ENCODE peak calls at places on chromosomes 11 and 22, in ten cellular contexts. One of them, this sample, is unnamed.

GRCh38 chr11:121418625-121419114 is 33.4 kb upstream of the SORL1 start:
- DNase-seq in PC-3: no peak
- DNase-seq in CD4-positive, alpha-beta T cell: peak; percentile 28
- DNase-seq in germinal center: peak; percentile 74
- DNase-seq in IMR-90: no peak
- DNase-seq in kidney: no peak
- DNase-seq in non-pigmented ciliary epithelial cell: no peak
- DNase-seq in spleen: peak; percentile 88
- DNase-seq in KBM-7: peak; percentile 88
- DNase-seq in ureter: no peak
- DNase-seq in this sample: peak; percentile 37

GRCh38 chr11:110093407-110094297 is 460 bp downstream of the ZC3H12C start:
- DNase-seq in PC-3: peak; percentile 58
- DNase-seq in spleen: peak; percentile 85
- DNase-seq in CD4-positive, alpha-beta T cell: no peak
- DNase-seq in IMR-90: peak; percentile 51
- DNase-seq in KBM-7: peak; percentile 60
- DNase-seq in non-pigmented ciliary epithelial cell: no peak
- DNase-seq in kidney: peak; percentile 88
- DNase-seq in germinal center: peak; percentile 16
- DNase-seq in ureter: peak; percentile 53
- DNase-seq in this sample: peak; percentile 62

GRCh38 chr11:73237471-73238290 is 19.6 kb downstream of the P2RY2 start:
- DNase-seq in spleen: peak; percentile 71
- DNase-seq in germinal center: no peak
- DNase-seq in non-pigmented ciliary epithelial cell: no peak
- DNase-seq in kidney: peak; percentile 64
- DNase-seq in CD4-positive, alpha-beta T cell: no peak
- DNase-seq in IMR-90: peak; percentile 52
- DNase-seq in PC-3: no peak
- DNase-seq in KBM-7: no peak
- DNase-seq in ureter: no peak
- DNase-seq in this sample: peak; percentile 67

GRCh38 chr11:133984828-133985227 is 28.1 kb upstream of the IGSF9B start:
- DNase-seq in KBM-7: no peak
- DNase-seq in germinal center: no peak
- DNase-seq in CD4-positive, alpha-beta T cell: no peak
- DNase-seq in ureter: no peak
- DNase-seq in kidney: no peak
- DNase-seq in non-pigmented ciliary epithelial cell: no peak
- DNase-seq in IMR-90: no peak
- DNase-seq in PC-3: no peak
- DNase-seq in spleen: no peak
- DNase-seq in this sample: no peak

GRCh38 chr22:43110444-43110926 is at the start of gene BIK:
- DNase-seq in spleen: peak; percentile 84
- DNase-seq in kidney: peak; percentile 83
- DNase-seq in KBM-7: no peak
- DNase-seq in non-pigmented ciliary epithelial cell: no peak
- DNase-seq in PC-3: peak; percentile 44
- DNase-seq in CD4-positive, alpha-beta T cell: peak; percentile 32
- DNase-seq in germinal center: peak; percentile 82
- DNase-seq in IMR-90: no peak
- DNase-seq in ureter: peak; percentile 58
- DNase-seq in this sample: peak; percentile 31

GRCh38 chr11:110251837-110252236 is 44.6 kb downstream of the RDX start:
- DNase-seq in germinal center: no peak
- DNase-seq in KBM-7: no peak
- DNase-seq in kidney: no peak
- DNase-seq in spleen: no peak
- DNase-seq in CD4-positive, alpha-beta T cell: no peak
- DNase-seq in IMR-90: peak; percentile 65
- DNase-seq in non-pigmented ciliary epithelial cell: peak; percentile 35
- DNase-seq in PC-3: peak; percentile 99
- DNase-seq in ureter: no peak
- DNase-seq in this sample: peak; percentile 73

GRCh38 chr22:42887523-42888507 is 30.7 kb upstream of the ARFGAP3 start:
- DNase-seq in CD4-positive, alpha-beta T cell: no peak
- DNase-seq in non-pigmented ciliary epithelial cell: no peak
- DNase-seq in PC-3: no peak
- DNase-seq in germinal center: no peak
- DNase-seq in IMR-90: no peak
- DNase-seq in KBM-7: no peak
- DNase-seq in ureter: no peak
- DNase-seq in spleen: no peak
- DNase-seq in kidney: no peak
- DNase-seq in this sample: no peak

GRCh38 chr11:19952101-19952605 is 208.1 kb downstream of the DBX1 start:
- DNase-seq in kidney: no peak
- DNase-seq in germinal center: no peak
- DNase-seq in spleen: no peak
- DNase-seq in IMR-90: no peak
- DNase-seq in CD4-positive, alpha-beta T cell: no peak
- DNase-seq in non-pigmented ciliary epithelial cell: no peak
- DNase-seq in KBM-7: no peak
- DNase-seq in ureter: no peak
- DNase-seq in PC-3: no peak
- DNase-seq in this sample: peak; percentile 17

GRCh38 chr11:71189768-71190315 is 62.5 kb downstream of the SHANK2 start:
- DNase-seq in ureter: no peak
- DNase-seq in germinal center: no peak
- DNase-seq in CD4-positive, alpha-beta T cell: no peak
- DNase-seq in KBM-7: no peak
- DNase-seq in kidney: peak; percentile 29
- DNase-seq in non-pigmented ciliary epithelial cell: no peak
- DNase-seq in IMR-90: no peak
- DNase-seq in spleen: peak; percentile 33
- DNase-seq in PC-3: no peak
- DNase-seq in this sample: no peak

GRCh38 chr11:69593851-69594250 is 47.1 kb upstream of the CCND1 start:
- DNase-seq in spleen: no peak
- DNase-seq in kidney: no peak
- DNase-seq in ureter: no peak
- DNase-seq in germinal center: no peak
- DNase-seq in KBM-7: no peak
- DNase-seq in IMR-90: no peak
- DNase-seq in CD4-positive, alpha-beta T cell: no peak
- DNase-seq in non-pigmented ciliary epithelial cell: no peak
- DNase-seq in PC-3: no peak
- DNase-seq in this sample: no peak

GRCh38 chr11:102615077-102615893 is 9.8 kb downstream of the MMP20 start:
- DNase-seq in IMR-90: no peak
- DNase-seq in kidney: no peak
- DNase-seq in spleen: no peak
- DNase-seq in germinal center: no peak
- DNase-seq in PC-3: peak; percentile 24
- DNase-seq in KBM-7: peak; percentile 9
- DNase-seq in non-pigmented ciliary epithelial cell: no peak
- DNase-seq in CD4-positive, alpha-beta T cell: no peak
- DNase-seq in ureter: no peak
- DNase-seq in this sample: peak; percentile 82

GRCh38 chr22:27537481-27537891 is 264.1 kb downstream of the MN1 start:
- DNase-seq in non-pigmented ciliary epithelial cell: no peak
- DNase-seq in ureter: no peak
- DNase-seq in PC-3: no peak
- DNase-seq in IMR-90: no peak
- DNase-seq in CD4-positive, alpha-beta T cell: no peak
- DNase-seq in KBM-7: no peak
- DNase-seq in spleen: peak; percentile 35
- DNase-seq in kidney: peak; percentile 74
- DNase-seq in germinal center: no peak
- DNase-seq in this sample: no peak

GRCh38 chr11:35617687-35618496 is at the start of gene FJX1:
- DNase-seq in spleen: peak; percentile 78
- DNase-seq in kidney: peak; percentile 86
- DNase-seq in CD4-positive, alpha-beta T cell: no peak
- DNase-seq in non-pigmented ciliary epithelial cell: peak; percentile 77
- DNase-seq in germinal center: peak; percentile 48
- DNase-seq in PC-3: peak; percentile 86
- DNase-seq in ureter: no peak
- DNase-seq in IMR-90: peak; percentile 95
- DNase-seq in KBM-7: peak; percentile 63
- DNase-seq in this sample: peak; percentile 87